ENCODE peak calls at places on chromosomes 3 and 15, in five cellular contexts. One of them, this sample, is unnamed. For H3K79me1, the result is how much of the 10 kb centered on the place peaks cover.

GRCh38 chr3:71942432-71942831 is 157.5 kb upstream of the PROK2 start:
- DNase-seq in H9: peak
- DNase-seq in H1: no peak
- DNase-seq in neuronal stem cell: no peak
- DNase-seq in mesendoderm: peak
- DNase-seq in this sample: no peak

GRCh38 chr3:178810173-178810572 is 261.4 kb downstream of the ZMAT3 start:
- DNase-seq in neuronal stem cell: no peak
- DNase-seq in mesendoderm: peak
- DNase-seq in H1: no peak
- DNase-seq in H9: no peak
- DNase-seq in this sample: no peak

GRCh38 chr3:60720696-60721228 is 530.5 kb downstream of the FHIT start:
- DNase-seq in H1: no peak
- DNase-seq in neuronal stem cell: no peak
- DNase-seq in mesendoderm: no peak
- DNase-seq in H9: no peak
- DNase-seq in this sample: no peak

GRCh38 chr3:135218304-135218703 is 423.2 kb downstream of the EPHB1 start:
- DNase-seq in mesendoderm: peak
- DNase-seq in H1: no peak
- DNase-seq in neuronal stem cell: no peak
- DNase-seq in H9: no peak
- DNase-seq in this sample: no peak

GRCh38 chr3:33050084-33050653 is 46.8 kb downstream of the GLB1 start:
- DNase-seq in neuronal stem cell: no peak
- DNase-seq in mesendoderm: no peak
- DNase-seq in H1: no peak
- DNase-seq in H9: no peak
- DNase-seq in this sample: no peak

GRCh38 chr3:79724206-79724605 is 43.6 kb downstream of the ROBO1 start:
- DNase-seq in neuronal stem cell: no peak
- DNase-seq in mesendoderm: peak
- DNase-seq in H1: peak
- DNase-seq in H9: peak
- DNase-seq in this sample: no peak

GRCh38 chr3:72318504-72319201 is 529.6 kb downstream of the SHQ1 start:
- DNase-seq in mesendoderm: no peak
- DNase-seq in H9: no peak
- DNase-seq in neuronal stem cell: no peak
- DNase-seq in H1: no peak
- DNase-seq in this sample: peak

GRCh38 chr3:172068977-172069376 is 29.6 kb downstream of the FNDC3B start:
- DNase-seq in H1: no peak
- DNase-seq in mesendoderm: no peak
- DNase-seq in H9: no peak
- DNase-seq in neuronal stem cell: no peak
- DNase-seq in this sample: no peak

GRCh38 chr15:68405426-68406250 is 26.3 kb downstream of the ITGA11 start:
- DNase-seq in H1: peak
- DNase-seq in H9: peak
- DNase-seq in mesendoderm: no peak
- DNase-seq in neuronal stem cell: no peak
- DNase-seq in this sample: no peak

GRCh38 chr15:59266015-59266414 is 59.4 kb downstream of the LDHAL6B start:
- DNase-seq in H1: no peak
- DNase-seq in H9: no peak
- DNase-seq in mesendoderm: no peak
- DNase-seq in neuronal stem cell: no peak
- DNase-seq in this sample: no peak

GRCh38 chr3:46913644-46914043 is 36.1 kb downstream of the PTH1R start:
- DNase-seq in H1: no peak
- DNase-seq in mesendoderm: no peak
- DNase-seq in neuronal stem cell: no peak
- DNase-seq in H9: no peak
- DNase-seq in this sample: peak

GRCh38 chr3:29283297-29283681 is 2.4 kb downstream of the RBMS3 start:
- DNase-seq in H1: no peak
- DNase-seq in mesendoderm: no peak
- DNase-seq in neuronal stem cell: no peak
- DNase-seq in H9: no peak
- DNase-seq in this sample: peak

GRCh38 chr15:79380755-79381499 is 51.2 kb upstream of the MINAR1 start:
- DNase-seq in mesendoderm: peak
- DNase-seq in H9: peak
- DNase-seq in neuronal stem cell: peak
- DNase-seq in H1: peak
- DNase-seq in this sample: peak

GRCh38 chr3:72319202-72320095 is 528.8 kb downstream of the SHQ1 start:
- DNase-seq in H1: no peak
- DNase-seq in mesendoderm: peak
- DNase-seq in H9: no peak
- DNase-seq in neuronal stem cell: no peak
- DNase-seq in this sample: peak

GRCh38 chr15:32866486-32867312 is 148.9 kb downstream of the GREM1 start:
- DNase-seq in H1: no peak
- DNase-seq in mesendoderm: no peak
- DNase-seq in H9: no peak
- DNase-seq in neuronal stem cell: no peak
- DNase-seq in this sample: peak

GRCh38 chr3:115227046-115227445 is 80.0 kb upstream of the ZBTB20 start:
- DNase-seq in neuronal stem cell: no peak
- DNase-seq in H9: no peak
- DNase-seq in H1: no peak
- DNase-seq in mesendoderm: no peak
- DNase-seq in this sample: no peak

GRCh38 chr3:97952872-97953271 is 19.4 kb downstream of the RIOX2 start:
- DNase-seq in H9: no peak
- DNase-seq in neuronal stem cell: no peak
- DNase-seq in H1: no peak
- DNase-seq in mesendoderm: no peak
- DNase-seq in this sample: no peak
- H2BK120ac ChIP-seq in H9: no peak
- H2BK120ac ChIP-seq in neuronal stem cell: no peak
- H2BK120ac ChIP-seq in H1: no peak
- H2BK120ac ChIP-seq in mesendoderm: no peak
- H2BK120ac ChIP-seq in this sample: no peak

GRCh38 chr15:40461958-40462357 is 8.8 kb upstream of the CHST14 start:
- DNase-seq in neuronal stem cell: no peak
- DNase-seq in H9: no peak
- DNase-seq in mesendoderm: no peak
- DNase-seq in H1: no peak
- DNase-seq in this sample: no peak
- H3K79me1 ChIP-seq in neuronal stem cell: under half
- H3K79me1 ChIP-seq in H9: under half
- H3K79me1 ChIP-seq in mesendoderm: under half
- H3K79me1 ChIP-seq in H1: under half
- H3K79me1 ChIP-seq in this sample: under half

GRCh38 chr3:31010491-31010890 is 116.0 kb upstream of the GADL1 start:
- DNase-seq in neuronal stem cell: no peak
- DNase-seq in H1: no peak
- DNase-seq in H9: no peak
- DNase-seq in mesendoderm: no peak
- DNase-seq in this sample: peak
- H2BK120ac ChIP-seq in neuronal stem cell: no peak
- H2BK120ac ChIP-seq in H1: no peak
- H2BK120ac ChIP-seq in H9: no peak
- H2BK120ac ChIP-seq in mesendoderm: no peak
- H2BK120ac ChIP-seq in this sample: no peak

GRCh38 chr3:4822568-4822967 is 156.7 kb upstream of the BHLHE40 start:
- DNase-seq in neuronal stem cell: no peak
- DNase-seq in mesendoderm: no peak
- DNase-seq in H9: no peak
- DNase-seq in H1: no peak
- DNase-seq in this sample: no peak
- H3K79me1 ChIP-seq in neuronal stem cell: under half
- H3K79me1 ChIP-seq in mesendoderm: under half
- H3K79me1 ChIP-seq in H9: under half
- H3K79me1 ChIP-seq in H1: under half
- H3K79me1 ChIP-seq in this sample: under half

DNA sequence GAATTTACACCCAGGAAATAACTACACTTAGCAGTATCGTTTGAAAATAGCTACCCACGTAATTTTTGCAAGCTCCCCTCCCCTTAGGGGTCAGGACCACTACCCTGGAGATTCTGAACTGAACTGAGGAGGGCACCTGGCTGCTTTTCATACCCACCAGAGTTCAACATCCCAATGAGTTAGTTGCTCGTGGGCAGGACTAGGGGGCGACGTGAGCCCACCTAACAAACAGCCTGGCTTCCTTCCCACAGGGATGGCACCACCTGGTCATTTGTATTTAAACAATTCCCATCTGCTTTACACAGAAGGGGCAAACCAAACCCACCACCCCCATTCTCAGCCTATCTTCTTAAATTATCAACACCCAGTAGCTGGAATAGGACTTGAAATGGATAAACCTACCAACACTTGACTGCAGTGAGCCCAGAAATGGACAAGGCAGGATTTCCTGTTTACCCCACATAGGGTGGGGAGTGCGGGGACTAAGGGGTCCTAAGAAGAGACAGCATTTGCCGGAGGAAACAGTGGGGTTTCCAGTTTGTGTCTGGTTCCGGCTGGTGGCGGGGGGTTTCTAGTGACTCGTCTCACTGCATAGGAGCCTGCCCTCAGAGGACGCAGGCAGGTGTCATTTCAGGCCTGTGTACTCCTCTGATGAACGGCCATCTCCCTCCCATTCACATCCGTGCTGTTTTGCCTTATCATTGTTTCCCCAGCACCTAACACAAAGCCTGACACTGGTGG is 11.6 kb upstream of the VGLL4 start:
- DNase-seq in mesendoderm: peak
- DNase-seq in H9: peak
- DNase-seq in H1: no peak
- DNase-seq in neuronal stem cell: no peak
- DNase-seq in this sample: no peak
- H2BK120ac ChIP-seq in mesendoderm: no peak
- H2BK120ac ChIP-seq in H9: no peak
- H2BK120ac ChIP-seq in H1: no peak
- H2BK120ac ChIP-seq in neuronal stem cell: no peak
- H2BK120ac ChIP-seq in this sample: no peak